ENCODE peak calls at places on chromosomes 13 and 19, in eight cellular contexts. Q is right lobe of liver, X is mucosa of descending colon, R is heart right ventricle, D is spleen, O is suprapubic skin, G is H1, V is cardiac muscle cell. H is an unnamed sample. For H3K4me1, the result is how much of the 10 kb centered on the place peaks cover.

GRCh38 chr13:46894534-46894906 is 2.3 kb downstream of the HTR2A start:
- DNase-seq in O (no peak), G (no peak), R (no peak), Q (no peak), V (peak), D (no peak), X (no peak), H (no peak)

GRCh38 chr19:39154084-39154625 is 28.6 kb downstream of the PAK4 start:
- DNase-seq in G (no peak), X (no peak), R (no peak), D (no peak), O (no peak), V (no peak), Q (no peak), H (no peak)

GRCh38 chr19:58518261-58519086 is 1.1 kb downstream of the ZBTB45 start:
- DNase-seq in O (no peak), R (no peak), D (no peak), X (peak), Q (no peak), V (no peak), G (no peak), H (no peak)

GRCh38 chr13:51645154-51645650 is 60.9 kb downstream of the WDFY2 start:
- DNase-seq in V (peak), O (no peak), R (no peak), D (no peak), X (no peak), Q (no peak), G (no peak), H (peak)

GRCh38 chr19:38740252-38740592 is 4.1 kb downstream of the CAPN12 start:
- DNase-seq in X (no peak), O (no peak), G (no peak), D (no peak), R (no peak), Q (no peak), V (no peak), H (no peak)

GRCh38 chr13:112060431-112060830 is 6.5 kb upstream of the SOX1 start:
- DNase-seq in R (no peak), G (no peak), V (no peak), O (no peak), X (no peak), D (no peak), Q (no peak), H (no peak)

GRCh38 chr19:47610902-47611301 is 2.0 kb downstream of the BICRA start:
- DNase-seq in X (no peak), D (no peak), Q (no peak), V (no peak), O (no peak), G (no peak), R (no peak), H (no peak)

GRCh38 chr13:110811008-110811720 is 97.7 kb downstream of the ING1 start:
- DNase-seq in G (peak), O (no peak), X (no peak), R (no peak), V (no peak), Q (no peak), D (no peak), H (no peak)

GRCh38 chr13:111061338-111062045 is 53.6 kb upstream of the ARHGEF7 start:
- DNase-seq in V (no peak), R (no peak), O (no peak), D (no peak), Q (no peak), X (no peak), G (no peak), H (no peak)

GRCh38 chr13:32901994-32902780 is 114.0 kb upstream of the KL start:
- DNase-seq in X (no peak), V (no peak), O (no peak), Q (no peak), R (no peak), G (no peak), D (no peak), H (no peak)

GRCh38 chr13:91247768-91248167 is 99.7 kb upstream of the MIR17HG start:
- DNase-seq in D (no peak), Q (no peak), V (peak), R (no peak), X (no peak), G (no peak), O (no peak), H (no peak)

GRCh38 chr19:12092065-12092867 is 27.7 kb downstream of the ZNF844 start:
- DNase-seq in R (peak), O (peak), V (peak), Q (peak), G (peak), X (peak), D (peak), H (peak)

GRCh38 chr13:68358218-68358817 is 1128.2 kb upstream of the PCDH9 start:
- DNase-seq in X (no peak), Q (no peak), O (no peak), R (no peak), G (no peak), D (no peak), V (no peak), H (no peak)

GRCh38 chr19:41920878-41921277 is 7.4 kb downstream of the ERFL start:
- DNase-seq in O (no peak), V (no peak), R (no peak), G (no peak), D (peak), X (no peak), Q (no peak), H (no peak)

GRCh38 chr19:42175952-42176648 is 41.4 kb downstream of the DEDD2 start:
- DNase-seq in R (no peak), X (no peak), G (no peak), O (no peak), V (peak), Q (no peak), D (no peak), H (peak)

GRCh38 chr13:48625396-48626076 is 28.2 kb upstream of the CYSLTR2 start:
- DNase-seq in G (no peak), V (no peak), Q (no peak), D (no peak), O (no peak), X (no peak), R (no peak), H (no peak)

GRCh38 chr13:94325660-94326059 is 153.8 kb downstream of the DCT start:
- DNase-seq in O (no peak), X (no peak), Q (no peak), G (no peak), D (no peak), R (peak), V (peak), H (no peak)

GRCh38 chr13:94325148-94325528 is 154.3 kb downstream of the DCT start:
- DNase-seq in Q (no peak), X (no peak), V (no peak), G (no peak), R (no peak), D (no peak), O (no peak), H (no peak)

GRCh38 chr13:94328336-94329041 is 151.0 kb downstream of the DCT start:
- DNase-seq in X (no peak), V (no peak), D (no peak), O (no peak), G (no peak), R (no peak), Q (no peak), H (no peak)

GRCh38 chr13:94329277-94329676 is 150.2 kb downstream of the DCT start:
- DNase-seq in X (no peak), V (peak), G (no peak), D (no peak), O (no peak), R (peak), Q (no peak), H (no peak)

GRCh38 chr13:94327318-94327717 is 152.2 kb downstream of the DCT start:
- DNase-seq in O (no peak), D (no peak), G (no peak), V (no peak), R (no peak), Q (no peak), X (no peak), H (peak)
- H3K4me1 ChIP-seq in O (under half), D (under half), G (under half), V (under half), R (half or more), Q (under half), X (under half), H (half or more)

DNA sequence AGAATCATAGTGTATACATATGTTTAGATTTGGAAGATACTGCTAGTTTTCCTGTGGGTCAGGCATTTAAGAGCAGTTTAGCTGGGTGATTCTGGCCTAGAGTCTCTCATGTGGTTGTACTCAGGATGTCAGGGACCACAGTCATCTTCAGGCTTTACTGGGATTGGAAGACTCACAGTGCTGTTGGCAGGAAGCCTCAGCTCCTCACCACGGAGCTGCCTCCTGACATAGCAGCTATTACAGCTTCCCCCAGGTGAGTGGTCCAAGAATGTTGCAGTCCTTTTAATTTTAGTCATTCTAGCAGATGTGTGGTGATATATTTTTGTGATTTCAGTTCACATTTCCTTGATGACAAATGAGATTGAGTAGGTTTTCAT is 16.9 kb upstream of the GPR18 start:
- DNase-seq in V (peak), R (no peak), Q (no peak), O (no peak), G (no peak), D (no peak), X (peak), H (peak)
- H3K4me3 ChIP-seq in V (no peak), R (no peak), Q (no peak), O (no peak), G (no peak), D (no peak), X (no peak), H (peak)

GRCh38 chr19:1360818-1361461 is 22.8 kb upstream of the NDUFS7 start:
- DNase-seq in O (no peak), X (no peak), G (no peak), Q (no peak), V (peak), D (no peak), R (peak), H (no peak)
- H3K4me1 ChIP-seq in O (under half), X (under half), G (under half), Q (under half), V (under half), D (under half), R (under half), H (under half)

DNA sequence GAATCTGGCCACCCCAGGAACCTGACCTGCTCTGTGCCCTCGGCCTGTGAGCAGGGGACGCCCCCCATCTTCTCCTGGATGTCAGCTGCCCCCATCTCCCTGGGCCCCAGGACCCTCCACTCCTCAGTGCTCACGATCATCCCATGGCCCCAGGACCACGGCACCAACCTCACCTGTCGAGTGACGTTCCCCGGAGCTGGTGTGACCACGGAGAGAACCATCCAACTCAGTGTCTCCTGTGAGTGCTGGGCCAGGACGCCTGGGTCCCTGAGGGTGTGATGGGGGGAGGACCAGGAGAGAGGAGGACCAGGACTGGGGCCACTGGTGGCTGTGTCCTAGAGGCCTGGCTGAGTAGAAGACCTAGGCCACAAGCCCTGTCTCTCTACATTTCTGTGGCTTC is 13.0 kb upstream of the CD33 start:
- DNase-seq in O (no peak), D (no peak), R (no peak), V (no peak), Q (no peak), X (no peak), G (no peak), H (no peak)
- H3K4me3 ChIP-seq in O (no peak), D (no peak), R (no peak), V (no peak), Q (no peak), X (no peak), G (no peak), H (no peak)

GRCh38 chr19:45421953-45422498 is 1.7 kb downstream of the ERCC1 start:
- DNase-seq in V (no peak), R (no peak), O (no peak), Q (no peak), D (no peak), X (no peak), G (no peak), H (no peak)
- H3K4me1 ChIP-seq in V (under half), R (half or more), O (half or more), Q (under half), D (under half), X (under half), G (under half), H (under half)

DNA sequence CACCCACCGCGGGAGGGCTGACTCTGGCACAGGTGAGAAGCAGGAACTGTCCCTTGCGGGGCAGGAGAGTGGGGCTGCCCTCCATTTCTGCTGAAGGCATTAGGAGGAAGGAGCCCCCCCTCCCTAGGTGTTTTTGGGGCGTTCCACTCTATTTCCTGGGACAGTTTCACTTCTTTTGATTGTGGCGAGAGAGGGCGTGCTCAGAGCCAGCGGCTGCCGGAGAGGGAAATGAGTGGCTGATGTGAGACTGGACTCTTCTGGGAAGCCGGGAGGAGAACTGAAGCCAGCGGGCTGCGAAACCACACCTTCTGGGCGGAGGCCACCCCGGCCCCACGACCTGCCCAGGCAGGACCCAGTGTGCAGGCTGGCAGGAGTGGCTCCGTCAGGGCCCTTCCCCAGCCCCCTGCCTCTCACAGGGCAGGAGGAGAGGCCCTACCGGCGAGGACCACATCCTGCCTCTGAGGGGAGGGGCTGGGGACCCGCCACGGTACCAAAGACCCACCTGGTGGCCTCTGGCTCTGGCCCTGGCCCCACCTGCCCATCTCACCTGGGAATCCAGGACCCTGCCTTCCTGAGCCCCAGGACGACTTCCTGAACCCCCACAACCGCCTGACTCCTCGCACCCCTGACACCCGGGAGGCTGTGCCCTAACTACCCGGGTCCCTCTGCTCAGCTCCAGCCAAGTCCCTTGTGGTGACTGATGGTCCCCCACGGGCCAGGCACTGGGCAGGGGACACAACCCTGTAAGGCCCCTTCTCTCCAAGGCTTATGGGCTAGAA is 25.9 kb downstream of the MPND start:
- DNase-seq in O (no peak), Q (no peak), D (peak), X (peak), V (no peak), G (peak), R (peak), H (peak)
- H3K4me3 ChIP-seq in O (peak), Q (no peak), D (peak), X (no peak), V (no peak), G (no peak), R (peak), H (peak)

GRCh38 chr19:10763399-10763798 is 45.5 kb downstream of the DNM2 start:
- DNase-seq in D (no peak), O (no peak), Q (no peak), G (no peak), V (no peak), R (no peak), X (no peak), H (no peak)
- H3K4me1 ChIP-seq in D (half or more), O (half or more), Q (under half), G (under half), V (under half), R (half or more), X (half or more), H (half or more)

GRCh38 chr19:33622809-33623511 is 1.2 kb downstream of the CHST8 start:
- DNase-seq in D (no peak), R (no peak), V (no peak), G (no peak), Q (no peak), O (no peak), X (no peak), H (no peak)

GRCh38 chr19:33621811-33622504 is at the start of gene CHST8:
- DNase-seq in R (peak), V (peak), O (no peak), G (peak), X (no peak), D (no peak), Q (no peak), H (no peak)

GRCh38 chr19:33621065-33621785 is 528 bp upstream of the CHST8 start:
- DNase-seq in O (no peak), D (peak), R (no peak), Q (no peak), X (no peak), G (peak), V (no peak), H (no peak)

GRCh38 chr19:33620611-33621010 is 1.1 kb upstream of the CHST8 start:
- DNase-seq in X (no peak), Q (no peak), G (no peak), V (no peak), O (no peak), D (peak), R (no peak), H (no peak)

DNA sequence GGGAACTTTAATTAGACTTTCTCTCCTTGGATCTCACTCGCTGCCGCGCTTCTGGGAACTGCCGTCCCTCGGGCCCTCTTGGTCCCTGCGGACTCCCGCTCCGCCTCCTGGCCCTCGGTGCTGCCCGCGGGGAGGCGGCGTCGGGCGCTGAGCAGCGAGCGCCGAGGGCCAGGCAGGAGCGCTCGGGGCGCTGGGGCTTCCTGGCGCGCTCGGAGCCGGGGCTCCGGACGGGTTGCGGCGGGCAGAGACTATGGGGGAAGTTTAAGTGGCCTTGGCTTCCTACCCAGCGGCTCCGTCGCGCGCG is 704 bp downstream of the CHST8 start:
- DNase-seq in D (no peak), O (no peak), V (peak), G (no peak), Q (no peak), X (no peak), R (no peak), H (no peak)
- H3K4me3 ChIP-seq in D (peak), O (peak), V (peak), G (peak), Q (peak), X (no peak), R (peak), H (no peak)